ENCODE peak calls at places on chromosomes 16 and 17, in eight cellular contexts. E is cardiac fibroblast, M is fibroblast of mammary gland, S is spleen, O is dorsolateral prefrontal cortex, J is left ventricle myocardium inferior, Y is fibroblast of villous mesenchyme, L is NB4. I is an unnamed sample.

GRCh38 chr16:69820926-69821541 is 58.9 kb downstream of the WWP2 start:
- DNase-seq in E (no peak), M (peak), S (no peak), O (peak), J (no peak), Y (peak), L (no peak), I (no peak)

GRCh38 chr17:34275881-34276280 is 5.9 kb downstream of the CCL7 start:
- DNase-seq in E (peak), M (peak), S (no peak), O (no peak), J (no peak), Y (peak), L (no peak), I (peak)

GRCh38 chr16:16025214-16025968 is 76.0 kb downstream of the ABCC1 start:
- DNase-seq in E (peak), M (peak), S (no peak), O (no peak), J (no peak), Y (peak), L (no peak), I (peak)

GRCh38 chr16:73040136-73040535 is 7.8 kb downstream of the ZFHX3 start:
- DNase-seq in E (no peak), M (no peak), S (no peak), O (no peak), J (no peak), Y (no peak), L (no peak), I (no peak)

GRCh38 chr17:81181811-81182185 is 15.8 kb upstream of the AATK start:
- DNase-seq in E (no peak), M (no peak), S (no peak), O (no peak), J (no peak), Y (no peak), L (no peak), I (no peak)

GRCh38 chr16:80689487-80689886 is 114.9 kb downstream of the CDYL2 start:
- DNase-seq in E (no peak), M (no peak), S (no peak), O (no peak), J (no peak), Y (no peak), L (no peak), I (no peak)

GRCh38 chr16:1923299-1924034 is 5.3 kb upstream of the HS3ST6 start:
- DNase-seq in E (peak), M (peak), S (no peak), O (no peak), J (no peak), Y (peak), L (no peak), I (no peak)

GRCh38 chr17:9022553-9023388 is 1.5 kb downstream of the NTN1 start:
- DNase-seq in E (peak), M (peak), S (no peak), O (no peak), J (peak), Y (peak), L (no peak), I (no peak)

GRCh38 chr17:80243526-80244433 is 16.9 kb upstream of the RNF213 start:
- DNase-seq in E (no peak), M (no peak), S (no peak), O (no peak), J (no peak), Y (no peak), L (no peak), I (no peak)

GRCh38 chr16:49567940-49568339 is 194.3 kb downstream of the C16orf78 start:
- DNase-seq in E (no peak), M (peak), S (no peak), O (no peak), J (no peak), Y (no peak), L (peak), I (no peak)

GRCh38 chr17:32755045-32755805 is 121.7 kb downstream of the MYO1D start:
- DNase-seq in E (peak), M (peak), S (no peak), O (no peak), J (no peak), Y (peak), L (peak), I (peak)

GRCh38 chr17:80758793-80759673 is 214.4 kb downstream of the RPTOR start:
- DNase-seq in E (peak), M (peak), S (no peak), O (no peak), J (peak), Y (peak), L (no peak), I (no peak)

GRCh38 chr17:9473716-9474115 is 101.9 kb downstream of the STX8 start:
- DNase-seq in E (peak), M (peak), S (no peak), O (no peak), J (no peak), Y (no peak), L (no peak), I (no peak)

GRCh38 chr17:7589891-7590611 is at the start of gene SOX15:
- DNase-seq in E (peak), M (no peak), S (no peak), O (no peak), J (no peak), Y (no peak), L (no peak), I (no peak)

GRCh38 chr17:81131486-81132196 is 33.7 kb upstream of the PVALEF start:
- DNase-seq in E (no peak), M (no peak), S (no peak), O (no peak), J (no peak), Y (no peak), L (no peak), I (no peak)

GRCh38 chr16:83542491-83542890 is 265.3 kb upstream of the HSBP1 start:
- DNase-seq in E (no peak), M (no peak), S (no peak), O (no peak), J (no peak), Y (peak), L (no peak), I (no peak)

GRCh38 chr17:28735242-28735722 is 6.7 kb downstream of the NEK8 start:
- DNase-seq in E (no peak), M (no peak), S (no peak), O (no peak), J (no peak), Y (no peak), L (peak), I (no peak)

GRCh38 chr17:77462101-77462500 is 321.3 kb downstream of the SEC14L1 start:
- DNase-seq in E (no peak), M (no peak), S (peak), O (no peak), J (no peak), Y (no peak), L (no peak), I (no peak)

GRCh38 chr17:4018446-4018845 is 54.2 kb upstream of the ATP2A3 start:
- DNase-seq in E (no peak), M (no peak), S (no peak), O (no peak), J (no peak), Y (no peak), L (no peak), I (no peak)

GRCh38 chr16:23240994-23241393 is 58.4 kb downstream of the SCNN1G start:
- DNase-seq in E (no peak), M (no peak), S (no peak), O (no peak), J (no peak), Y (no peak), L (no peak), I (no peak)

GRCh38 chr17:78337244-78338109 is 22.4 kb downstream of the SOCS3 start:
- DNase-seq in E (peak), M (peak), S (peak), O (no peak), J (no peak), Y (peak), L (no peak), I (no peak)

GRCh38 chr16:81600275-81600674 is 155.7 kb downstream of the CMIP start:
- DNase-seq in E (peak), M (peak), S (no peak), O (no peak), J (no peak), Y (peak), L (no peak), I (no peak)

GRCh38 chr16:48029768-48030167 is 126.0 kb downstream of the ABCC12 start:
- DNase-seq in E (no peak), M (no peak), S (no peak), O (no peak), J (no peak), Y (no peak), L (no peak), I (no peak)

GRCh38 chr16:81939164-81940067 is 71.9 kb downstream of the SDR42E1 start:
- DNase-seq in E (no peak), M (no peak), S (no peak), O (no peak), J (no peak), Y (no peak), L (peak), I (no peak)

GRCh38 chr16:25747160-25747758 is 55.5 kb downstream of the HS3ST4 start:
- DNase-seq in E (no peak), M (no peak), S (no peak), O (no peak), J (no peak), Y (no peak), L (peak), I (no peak)

GRCh38 chr17:51166198-51166986 is at the start of gene NME2:
- DNase-seq in E (peak), M (peak), S (peak), O (peak), J (peak), Y (peak), L (peak), I (no peak)

GRCh38 chr17:40317345-40317873 is 8.4 kb downstream of the RARA start:
- DNase-seq in E (peak), M (peak), S (peak), O (peak), J (peak), Y (peak), L (peak), I (no peak)

GRCh38 chr16:54459509-54460235 is 173.1 kb upstream of the IRX3 start:
- DNase-seq in E (no peak), M (peak), S (no peak), O (no peak), J (no peak), Y (no peak), L (no peak), I (peak)

GRCh38 chr17:77889866-77890760 is 68.4 kb upstream of the TNRC6C start:
- DNase-seq in E (no peak), M (no peak), S (peak), O (no peak), J (no peak), Y (no peak), L (no peak), I (no peak)

GRCh38 chr16:2842340-2843000 is 12.4 kb downstream of the ZG16B start:
- DNase-seq in E (peak), M (peak), S (peak), O (no peak), J (peak), Y (peak), L (peak), I (no peak)

GRCh38 chr16:86951831-86952598 is 365.2 kb downstream of the C16orf95 start:
- DNase-seq in E (peak), M (peak), S (no peak), O (no peak), J (peak), Y (peak), L (peak), I (peak)

GRCh38 chr16:73095142-73095791 is 47.3 kb upstream of the ZFHX3 start:
- DNase-seq in E (peak), M (no peak), S (no peak), O (no peak), J (no peak), Y (no peak), L (no peak), I (no peak)

GRCh38 chr16:49470550-49470949 is 96.9 kb downstream of the C16orf78 start:
- DNase-seq in E (no peak), M (no peak), S (no peak), O (no peak), J (no peak), Y (no peak), L (no peak), I (no peak)

GRCh38 chr17:9693755-9694154 is 48.4 kb downstream of the USP43 start:
- DNase-seq in E (no peak), M (no peak), S (no peak), O (no peak), J (no peak), Y (no peak), L (no peak), I (no peak)

GRCh38 chr17:28811594-28812135 is 30.9 kb downstream of the FAM222B start:
- DNase-seq in E (peak), M (peak), S (no peak), O (no peak), J (no peak), Y (peak), L (no peak), I (no peak)

DNA sequence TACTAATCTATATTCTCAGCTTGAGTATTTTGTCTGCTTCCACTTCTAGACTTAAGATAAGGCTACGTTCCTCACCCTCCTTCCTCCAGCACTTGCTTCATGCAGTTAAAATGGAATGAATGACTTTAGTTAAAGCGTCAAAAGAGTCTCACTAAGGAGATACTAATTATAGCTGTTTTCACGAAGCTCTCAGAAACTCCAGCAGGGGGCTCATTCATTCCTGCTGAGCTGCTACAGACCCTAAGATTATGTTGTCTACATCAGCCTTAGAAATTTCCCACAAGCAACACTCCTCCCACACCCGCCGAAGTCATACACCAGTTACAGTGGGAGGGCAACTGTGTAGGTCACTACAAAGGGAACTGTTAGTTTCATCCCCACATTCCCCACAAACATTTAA is 57.0 kb upstream of the KIFC3 start:
- DNase-seq in E (peak), M (peak), S (peak), O (no peak), J (no peak), Y (peak), L (peak), I (no peak)
- TF ChIP-seq CTCF in E (peak), M (peak), S (no peak), O (no peak), J (peak), Y (peak), L (peak), I (peak)

DNA sequence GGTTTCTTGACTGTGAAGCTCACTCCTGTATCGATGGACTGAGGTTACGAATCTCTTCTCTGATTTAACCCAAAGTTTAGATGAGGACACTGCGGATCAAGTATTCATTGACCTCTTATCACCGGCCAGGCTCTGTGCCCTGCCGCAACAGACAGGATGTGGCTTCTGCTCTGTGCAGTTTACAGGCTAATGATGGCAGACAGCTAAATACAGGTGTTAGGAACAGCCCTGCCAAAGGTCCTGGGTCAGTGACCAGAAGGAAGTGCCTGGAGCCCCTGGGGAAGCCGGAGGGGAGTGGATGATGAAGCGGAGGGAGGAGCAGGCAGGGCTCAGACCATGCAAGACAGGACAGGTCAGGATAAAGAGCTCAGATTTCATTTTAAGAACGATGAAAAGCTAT is 44.4 kb downstream of the HAPSTR1 start:
- DNase-seq in E (no peak), M (no peak), S (peak), O (no peak), J (no peak), Y (peak), L (peak), I (no peak)
- H3K4me3 ChIP-seq in E (no peak), M (no peak), S (no peak), O (no peak), J (no peak), Y (no peak), L (no peak), I (no peak)

DNA sequence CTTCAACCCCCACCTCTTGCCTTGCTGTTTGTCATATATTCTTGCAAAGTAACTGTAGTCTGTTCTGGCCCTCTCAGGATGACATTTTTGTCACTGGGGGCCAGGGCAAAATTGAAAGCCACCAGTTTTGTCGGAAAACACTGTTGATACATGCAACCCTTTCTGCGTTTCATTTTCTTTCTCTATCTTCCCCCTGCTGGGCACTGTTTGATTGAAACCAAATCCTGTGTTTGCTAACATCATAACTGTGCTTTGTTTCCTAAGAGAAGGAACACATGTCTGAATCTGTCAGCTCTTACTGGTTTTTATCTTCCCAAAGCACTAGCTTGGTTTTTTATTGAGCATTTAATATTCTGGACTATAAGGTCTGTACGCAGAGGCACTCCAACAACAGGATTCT is 11.7 kb upstream of the CPPED1 start:
- DNase-seq in E (peak), M (no peak), S (no peak), O (no peak), J (no peak), Y (peak), L (no peak), I (no peak)
- TF ChIP-seq CTCF in E (no peak), M (no peak), S (no peak), O (peak), J (peak), Y (peak), L (no peak), I (no peak)

GRCh38 chr17:55720917-55721836 is 1.5 kb downstream of the TMEM100 start:
- DNase-seq in E (no peak), M (no peak), S (no peak), O (no peak), J (no peak), Y (peak), L (peak), I (no peak)

GRCh38 chr17:55722016-55722706 is 503 bp downstream of the TMEM100 start:
- DNase-seq in E (peak), M (peak), S (no peak), O (no peak), J (no peak), Y (no peak), L (no peak), I (no peak)

GRCh38 chr17:55723488-55723848 is 804 bp upstream of the TMEM100 start:
- DNase-seq in E (no peak), M (no peak), S (no peak), O (no peak), J (no peak), Y (no peak), L (no peak), I (no peak)

GRCh38 chr17:55726440-55726839 is 3.8 kb upstream of the TMEM100 start:
- DNase-seq in E (peak), M (peak), S (no peak), O (no peak), J (peak), Y (peak), L (no peak), I (peak)

GRCh38 chr17:55722742-55723487 is at the start of gene TMEM100:
- DNase-seq in E (peak), M (peak), S (no peak), O (no peak), J (no peak), Y (peak), L (peak), I (no peak)
- H3K4me3 ChIP-seq in E (peak), M (peak), S (peak), O (peak), J (peak), Y (peak), L (peak), I (peak)

GRCh38 chr16:67179421-67180080 is 4.2 kb downstream of the MATCAP1 start:
- DNase-seq in E (no peak), M (no peak), S (no peak), O (no peak), J (no peak), Y (no peak), L (peak), I (no peak)
- TF ChIP-seq CTCF in E (no peak), M (peak), S (no peak), O (peak), J (no peak), Y (no peak), L (peak), I (peak)